ENCODE peak calls at places on chromosomes 13 and 19, in six cellular contexts. One of them, this sample, is unnamed.

GRCh38 chr13:105719861-105720260 is 815.6 kb downstream of the EFNB2 start:
- DNase-seq in neuronal stem cell: no peak
- DNase-seq in left ventricle myocardium inferior: no peak
- DNase-seq in body of pancreas: no peak
- DNase-seq in naive thymus-derived CD4-positive, alpha-beta T cell: no peak
- DNase-seq in uterus: no peak
- DNase-seq in this sample: no peak

GRCh38 chr19:49153167-49153809 is 1.9 kb downstream of the HRC start:
- DNase-seq in neuronal stem cell: no peak
- DNase-seq in left ventricle myocardium inferior: no peak
- DNase-seq in body of pancreas: no peak
- DNase-seq in naive thymus-derived CD4-positive, alpha-beta T cell: no peak
- DNase-seq in uterus: no peak
- DNase-seq in this sample: no peak

GRCh38 chr19:35959040-35959967 is 23.1 kb downstream of the LRFN3 start:
- DNase-seq in neuronal stem cell: no peak
- DNase-seq in left ventricle myocardium inferior: peak; percentile 51
- DNase-seq in body of pancreas: peak; percentile 39
- DNase-seq in naive thymus-derived CD4-positive, alpha-beta T cell: peak; percentile 68
- DNase-seq in uterus: no peak
- DNase-seq in this sample: no peak

GRCh38 chr13:82976499-82976898 is 905.8 kb downstream of the SLITRK1 start:
- DNase-seq in neuronal stem cell: no peak
- DNase-seq in left ventricle myocardium inferior: no peak
- DNase-seq in body of pancreas: no peak
- DNase-seq in naive thymus-derived CD4-positive, alpha-beta T cell: no peak
- DNase-seq in uterus: no peak
- DNase-seq in this sample: no peak

GRCh38 chr13:59497845-59498244 is 665.9 kb downstream of the DIAPH3 start:
- DNase-seq in neuronal stem cell: no peak
- DNase-seq in left ventricle myocardium inferior: no peak
- DNase-seq in body of pancreas: no peak
- DNase-seq in naive thymus-derived CD4-positive, alpha-beta T cell: no peak
- DNase-seq in uterus: no peak
- DNase-seq in this sample: no peak

GRCh38 chr19:17579523-17580244 is 24.2 kb downstream of the COLGALT1 start:
- DNase-seq in neuronal stem cell: peak; percentile 45
- DNase-seq in left ventricle myocardium inferior: peak; percentile 38
- DNase-seq in body of pancreas: peak; percentile 44
- DNase-seq in naive thymus-derived CD4-positive, alpha-beta T cell: peak; percentile 30
- DNase-seq in uterus: peak; percentile 40
- DNase-seq in this sample: peak; percentile 36

GRCh38 chr13:20713751-20714150 is 10.3 kb downstream of the IL17D start:
- DNase-seq in neuronal stem cell: no peak
- DNase-seq in left ventricle myocardium inferior: no peak
- DNase-seq in body of pancreas: no peak
- DNase-seq in naive thymus-derived CD4-positive, alpha-beta T cell: no peak
- DNase-seq in uterus: no peak
- DNase-seq in this sample: peak; percentile 42

GRCh38 chr13:53778937-53779336 is 750.3 kb downstream of the OLFM4 start:
- DNase-seq in neuronal stem cell: no peak
- DNase-seq in left ventricle myocardium inferior: no peak
- DNase-seq in body of pancreas: no peak
- DNase-seq in naive thymus-derived CD4-positive, alpha-beta T cell: no peak
- DNase-seq in uterus: no peak
- DNase-seq in this sample: no peak

GRCh38 chr19:33621811-33622504 is at the start of gene CHST8:
- DNase-seq in neuronal stem cell: peak; percentile 73
- DNase-seq in left ventricle myocardium inferior: peak; percentile 40
- DNase-seq in body of pancreas: peak; percentile 64
- DNase-seq in naive thymus-derived CD4-positive, alpha-beta T cell: no peak
- DNase-seq in uterus: no peak
- DNase-seq in this sample: no peak

GRCh38 chr19:15374796-15375440 is 4.7 kb downstream of the AKAP8 start:
- DNase-seq in neuronal stem cell: no peak
- DNase-seq in left ventricle myocardium inferior: peak; percentile 78
- DNase-seq in body of pancreas: no peak
- DNase-seq in naive thymus-derived CD4-positive, alpha-beta T cell: no peak
- DNase-seq in uterus: peak; percentile 52
- DNase-seq in this sample: peak; percentile 85

GRCh38 chr19:18112989-18113478 is 15.5 kb downstream of the MAST3 start:
- DNase-seq in neuronal stem cell: peak; percentile 77
- DNase-seq in left ventricle myocardium inferior: peak; percentile 87
- DNase-seq in body of pancreas: peak; percentile 90
- DNase-seq in naive thymus-derived CD4-positive, alpha-beta T cell: peak; percentile 68
- DNase-seq in uterus: peak; percentile 77
- DNase-seq in this sample: peak; percentile 62

GRCh38 chr13:35712907-35713685 is 236.6 kb upstream of the MAB21L1 start:
- DNase-seq in neuronal stem cell: no peak
- DNase-seq in left ventricle myocardium inferior: no peak
- DNase-seq in body of pancreas: no peak
- DNase-seq in naive thymus-derived CD4-positive, alpha-beta T cell: no peak
- DNase-seq in uterus: no peak
- DNase-seq in this sample: no peak

GRCh38 chr13:34993470-34993869 is 51.4 kb downstream of the NBEA start:
- DNase-seq in neuronal stem cell: no peak
- DNase-seq in left ventricle myocardium inferior: no peak
- DNase-seq in body of pancreas: no peak
- DNase-seq in naive thymus-derived CD4-positive, alpha-beta T cell: no peak
- DNase-seq in uterus: no peak
- DNase-seq in this sample: no peak

GRCh38 chr19:48837081-48837524 is 812 bp upstream of the HSD17B14 start:
- DNase-seq in neuronal stem cell: peak; percentile 93
- DNase-seq in left ventricle myocardium inferior: peak; percentile 81
- DNase-seq in body of pancreas: peak; percentile 62
- DNase-seq in naive thymus-derived CD4-positive, alpha-beta T cell: peak; percentile 39
- DNase-seq in uterus: peak; percentile 95
- DNase-seq in this sample: peak; percentile 62

GRCh38 chr19:10835089-10835753 is 791 bp downstream of the TMED1 start:
- DNase-seq in neuronal stem cell: no peak
- DNase-seq in left ventricle myocardium inferior: no peak
- DNase-seq in body of pancreas: peak; percentile 40
- DNase-seq in naive thymus-derived CD4-positive, alpha-beta T cell: no peak
- DNase-seq in uterus: no peak
- DNase-seq in this sample: peak; percentile 59

GRCh38 chr19:38355728-38356725 is 18.3 kb upstream of the PSMD8 start:
- DNase-seq in neuronal stem cell: no peak
- DNase-seq in left ventricle myocardium inferior: no peak
- DNase-seq in body of pancreas: no peak
- DNase-seq in naive thymus-derived CD4-positive, alpha-beta T cell: no peak
- DNase-seq in uterus: no peak
- DNase-seq in this sample: no peak

GRCh38 chr19:1671716-1672037 is 19.3 kb upstream of the TCF3 start:
- DNase-seq in neuronal stem cell: no peak
- DNase-seq in left ventricle myocardium inferior: no peak
- DNase-seq in body of pancreas: no peak
- DNase-seq in naive thymus-derived CD4-positive, alpha-beta T cell: no peak
- DNase-seq in uterus: no peak
- DNase-seq in this sample: no peak

GRCh38 chr13:59834801-59835200 is 328.9 kb downstream of the DIAPH3 start:
- DNase-seq in neuronal stem cell: no peak
- DNase-seq in left ventricle myocardium inferior: no peak
- DNase-seq in body of pancreas: no peak
- DNase-seq in naive thymus-derived CD4-positive, alpha-beta T cell: no peak
- DNase-seq in uterus: no peak
- DNase-seq in this sample: no peak

GRCh38 chr13:110109910-110110309 is 197.0 kb downstream of the COL4A1 start:
- DNase-seq in neuronal stem cell: no peak
- DNase-seq in left ventricle myocardium inferior: peak; percentile 80
- DNase-seq in body of pancreas: peak; percentile 26
- DNase-seq in naive thymus-derived CD4-positive, alpha-beta T cell: no peak
- DNase-seq in uterus: peak; percentile 77
- DNase-seq in this sample: peak; percentile 88

GRCh38 chr13:99702687-99703319 is 201.5 kb downstream of the TM9SF2 start:
- DNase-seq in neuronal stem cell: no peak
- DNase-seq in left ventricle myocardium inferior: no peak
- DNase-seq in body of pancreas: no peak
- DNase-seq in naive thymus-derived CD4-positive, alpha-beta T cell: no peak
- DNase-seq in uterus: no peak
- DNase-seq in this sample: no peak

GRCh38 chr19:51926784-51927741 is at the start of gene ZNF613:
- DNase-seq in neuronal stem cell: peak; percentile 88
- DNase-seq in left ventricle myocardium inferior: peak; percentile 87
- DNase-seq in body of pancreas: peak; percentile 92
- DNase-seq in naive thymus-derived CD4-positive, alpha-beta T cell: peak; percentile 65
- DNase-seq in uterus: peak; percentile 88
- DNase-seq in this sample: peak; percentile 83

GRCh38 chr19:16623576-16623975 is 4.4 kb downstream of the MED26 start:
- DNase-seq in neuronal stem cell: no peak
- DNase-seq in left ventricle myocardium inferior: no peak
- DNase-seq in body of pancreas: no peak
- DNase-seq in naive thymus-derived CD4-positive, alpha-beta T cell: no peak
- DNase-seq in uterus: no peak
- DNase-seq in this sample: no peak

GRCh38 chr19:2726904-2727639 is 5.9 kb upstream of the DIRAS1 start:
- DNase-seq in neuronal stem cell: no peak
- DNase-seq in left ventricle myocardium inferior: no peak
- DNase-seq in body of pancreas: no peak
- DNase-seq in naive thymus-derived CD4-positive, alpha-beta T cell: no peak
- DNase-seq in uterus: no peak
- DNase-seq in this sample: no peak

GRCh38 chr19:30649934-30650614 is 277.9 kb downstream of the ZNF536 start:
- DNase-seq in neuronal stem cell: peak; percentile 50
- DNase-seq in left ventricle myocardium inferior: no peak
- DNase-seq in body of pancreas: peak; percentile 69
- DNase-seq in naive thymus-derived CD4-positive, alpha-beta T cell: no peak
- DNase-seq in uterus: no peak
- DNase-seq in this sample: no peak

GRCh38 chr19:48819366-48819816 is 8.6 kb upstream of the BCAT2 start:
- DNase-seq in neuronal stem cell: no peak
- DNase-seq in left ventricle myocardium inferior: peak; percentile 89
- DNase-seq in body of pancreas: peak; percentile 99
- DNase-seq in naive thymus-derived CD4-positive, alpha-beta T cell: no peak
- DNase-seq in uterus: peak; percentile 85
- DNase-seq in this sample: peak; percentile 99

GRCh38 chr13:74794582-74794981 is 660.4 kb upstream of the KLF12 start:
- DNase-seq in neuronal stem cell: no peak
- DNase-seq in left ventricle myocardium inferior: no peak
- DNase-seq in body of pancreas: no peak
- DNase-seq in naive thymus-derived CD4-positive, alpha-beta T cell: no peak
- DNase-seq in uterus: no peak
- DNase-seq in this sample: no peak

GRCh38 chr19:40735003-40735771 is 15.1 kb downstream of the ACTMAP start:
- DNase-seq in neuronal stem cell: no peak
- DNase-seq in left ventricle myocardium inferior: no peak
- DNase-seq in body of pancreas: no peak
- DNase-seq in naive thymus-derived CD4-positive, alpha-beta T cell: no peak
- DNase-seq in uterus: no peak
- DNase-seq in this sample: no peak

DNA sequence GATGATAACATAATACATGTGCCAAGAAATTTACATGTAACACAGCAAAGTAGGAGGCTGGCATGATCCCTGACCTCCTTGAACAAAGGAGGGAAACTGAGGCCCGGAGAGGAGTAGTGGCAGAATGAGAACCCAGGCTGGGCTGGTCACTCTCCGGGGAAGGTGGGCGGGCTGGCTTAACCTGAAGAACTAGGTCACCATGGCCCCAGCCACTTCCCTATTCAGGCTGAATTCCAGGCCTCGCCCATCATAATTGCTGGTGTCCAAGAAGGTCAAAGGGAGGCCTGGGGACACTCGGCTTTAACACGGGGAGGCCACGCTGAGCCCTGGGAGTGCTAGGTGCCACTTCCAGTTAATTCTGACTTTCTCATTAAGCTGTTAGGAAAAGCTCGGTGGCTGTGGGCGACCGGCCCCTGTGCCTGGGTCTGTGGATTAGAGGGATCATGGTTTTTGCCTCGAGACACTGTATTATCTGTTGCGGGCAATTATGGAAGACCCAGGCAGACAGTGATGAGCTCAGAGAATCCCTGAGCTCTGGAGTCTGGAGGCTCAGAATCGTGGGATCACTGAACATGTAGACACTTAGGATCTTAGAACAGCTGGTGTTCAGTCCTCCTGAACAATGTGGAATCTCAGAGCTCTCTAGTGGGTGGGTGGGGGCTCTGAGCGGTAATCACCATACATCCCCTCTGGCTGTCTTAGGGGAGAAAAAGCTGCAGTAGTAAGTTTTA is 5.0 kb upstream of the TINCR start:
- DNase-seq in neuronal stem cell: no peak
- DNase-seq in left ventricle myocardium inferior: no peak
- DNase-seq in body of pancreas: no peak
- DNase-seq in naive thymus-derived CD4-positive, alpha-beta T cell: no peak
- DNase-seq in uterus: no peak
- DNase-seq in this sample: no peak
- H3K27ac ChIP-seq in neuronal stem cell: no peak overlapping the region
- H3K27ac ChIP-seq in left ventricle myocardium inferior: no peak overlapping the region
- H3K27ac ChIP-seq in body of pancreas: no peak overlapping the region
- H3K27ac ChIP-seq in naive thymus-derived CD4-positive, alpha-beta T cell: no peak overlapping the region
- H3K27ac ChIP-seq in uterus: no peak overlapping the region
- H3K27ac ChIP-seq in this sample: no peak overlapping the region

GRCh38 chr19:43966079-43966694 is 15.2 kb downstream of the ZNF221 start:
- DNase-seq in neuronal stem cell: no peak
- DNase-seq in left ventricle myocardium inferior: no peak
- DNase-seq in body of pancreas: no peak
- DNase-seq in naive thymus-derived CD4-positive, alpha-beta T cell: no peak
- DNase-seq in uterus: no peak
- DNase-seq in this sample: no peak
- H3K9me3 ChIP-seq in neuronal stem cell: peaks cover 57% of the 10 kb centered on the region
- H3K9me3 ChIP-seq in left ventricle myocardium inferior: peaks cover 100% of the 10 kb centered on the region
- H3K9me3 ChIP-seq in body of pancreas: peaks cover 18% of the 10 kb centered on the region
- H3K9me3 ChIP-seq in naive thymus-derived CD4-positive, alpha-beta T cell: peaks cover 17% of the 10 kb centered on the region
- H3K9me3 ChIP-seq in uterus: peaks cover 94% of the 10 kb centered on the region
- H3K9me3 ChIP-seq in this sample: peaks cover 5% of the 10 kb centered on the region

GRCh38 chr19:13045812-13046211 is 50.5 kb downstream of the NFIX start:
- DNase-seq in neuronal stem cell: no peak
- DNase-seq in left ventricle myocardium inferior: no peak
- DNase-seq in body of pancreas: no peak
- DNase-seq in naive thymus-derived CD4-positive, alpha-beta T cell: no peak
- DNase-seq in uterus: no peak
- DNase-seq in this sample: no peak
- H3K4me1 ChIP-seq in neuronal stem cell: peaks cover 2% of the 10 kb centered on the region
- H3K4me1 ChIP-seq in left ventricle myocardium inferior: peaks cover 93% of the 10 kb centered on the region
- H3K4me1 ChIP-seq in body of pancreas: peaks cover 31% of the 10 kb centered on the region
- H3K4me1 ChIP-seq in naive thymus-derived CD4-positive, alpha-beta T cell: peaks cover 37% of the 10 kb centered on the region
- H3K4me1 ChIP-seq in uterus: peaks cover 25% of the 10 kb centered on the region
- H3K4me1 ChIP-seq in this sample: peaks cover 88% of the 10 kb centered on the region

GRCh38 chr13:33550885-33551284 is 265.3 kb upstream of the STARD13 start:
- DNase-seq in neuronal stem cell: no peak
- DNase-seq in left ventricle myocardium inferior: no peak
- DNase-seq in body of pancreas: no peak
- DNase-seq in naive thymus-derived CD4-positive, alpha-beta T cell: no peak
- DNase-seq in uterus: no peak
- DNase-seq in this sample: no peak

GRCh38 chr13:33556828-33557227 is 261.1 kb upstream of the RFC3 start:
- DNase-seq in neuronal stem cell: no peak
- DNase-seq in left ventricle myocardium inferior: no peak
- DNase-seq in body of pancreas: no peak
- DNase-seq in naive thymus-derived CD4-positive, alpha-beta T cell: no peak
- DNase-seq in uterus: no peak
- DNase-seq in this sample: no peak

GRCh38 chr13:33560722-33561121 is 257.2 kb upstream of the RFC3 start:
- DNase-seq in neuronal stem cell: no peak
- DNase-seq in left ventricle myocardium inferior: no peak
- DNase-seq in body of pancreas: no peak
- DNase-seq in naive thymus-derived CD4-positive, alpha-beta T cell: no peak
- DNase-seq in uterus: no peak
- DNase-seq in this sample: no peak

GRCh38 chr13:33554919-33555791 is 262.8 kb upstream of the RFC3 start:
- DNase-seq in neuronal stem cell: no peak
- DNase-seq in left ventricle myocardium inferior: no peak
- DNase-seq in body of pancreas: no peak
- DNase-seq in naive thymus-derived CD4-positive, alpha-beta T cell: no peak
- DNase-seq in uterus: no peak
- DNase-seq in this sample: no peak
- H3K27ac ChIP-seq in neuronal stem cell: no peak overlapping the region
- H3K27ac ChIP-seq in left ventricle myocardium inferior: peak overlapping the region; percentile 53
- H3K27ac ChIP-seq in body of pancreas: no peak overlapping the region
- H3K27ac ChIP-seq in naive thymus-derived CD4-positive, alpha-beta T cell: no peak overlapping the region
- H3K27ac ChIP-seq in uterus: peak overlapping the region; percentile 23
- H3K27ac ChIP-seq in this sample: no peak overlapping the region